ENCODE peak calls at places on chromosomes 16 and 17, in eight cellular contexts. One of them, this sample, is unnamed.

GRCh38 chr16:52976539-52977167 is 76.0 kb downstream of the CHD9NB start:
- DNase-seq in skeletal muscle cell: no peak
- DNase-seq in NCI-H1930: no peak
- DNase-seq in effector CD4-positive, alpha-beta T cell: no peak
- DNase-seq in EL: peak
- DNase-seq in amygdala: no peak
- DNase-seq in T47D: peak
- DNase-seq in stimulated activated CD4-positive, alpha-beta T cell treated with anti-CD3 and anti-CD28 coated beads, Interleukin-1b, Interleukin-23, amount 100 ng/mL, for 1 hour: no peak
- DNase-seq in this sample: no peak

GRCh38 chr16:26598989-26599785 is 467.5 kb upstream of the C16orf82 start:
- DNase-seq in amygdala: no peak
- DNase-seq in T47D: no peak
- DNase-seq in EL: no peak
- DNase-seq in skeletal muscle cell: no peak
- DNase-seq in stimulated activated CD4-positive, alpha-beta T cell treated with anti-CD3 and anti-CD28 coated beads, Interleukin-1b, Interleukin-23, amount 100 ng/mL, for 1 hour: no peak
- DNase-seq in effector CD4-positive, alpha-beta T cell: no peak
- DNase-seq in NCI-H1930: no peak
- DNase-seq in this sample: no peak

GRCh38 chr17:73757324-73757942 is 113.2 kb upstream of the SDK2 start:
- DNase-seq in NCI-H1930: no peak
- DNase-seq in EL: no peak
- DNase-seq in effector CD4-positive, alpha-beta T cell: no peak
- DNase-seq in amygdala: peak
- DNase-seq in skeletal muscle cell: no peak
- DNase-seq in stimulated activated CD4-positive, alpha-beta T cell treated with anti-CD3 and anti-CD28 coated beads, Interleukin-1b, Interleukin-23, amount 100 ng/mL, for 1 hour: no peak
- DNase-seq in T47D: no peak
- DNase-seq in this sample: peak

GRCh38 chr16:9151597-9151996 is 60.2 kb downstream of the HAPSTR1 start:
- DNase-seq in EL: peak
- DNase-seq in stimulated activated CD4-positive, alpha-beta T cell treated with anti-CD3 and anti-CD28 coated beads, Interleukin-1b, Interleukin-23, amount 100 ng/mL, for 1 hour: no peak
- DNase-seq in NCI-H1930: no peak
- DNase-seq in effector CD4-positive, alpha-beta T cell: no peak
- DNase-seq in amygdala: no peak
- DNase-seq in T47D: no peak
- DNase-seq in skeletal muscle cell: no peak
- DNase-seq in this sample: no peak

GRCh38 chr17:72600934-72601333 is 480.1 kb downstream of the SOX9 start:
- DNase-seq in NCI-H1930: no peak
- DNase-seq in skeletal muscle cell: no peak
- DNase-seq in EL: peak
- DNase-seq in amygdala: no peak
- DNase-seq in effector CD4-positive, alpha-beta T cell: no peak
- DNase-seq in T47D: no peak
- DNase-seq in stimulated activated CD4-positive, alpha-beta T cell treated with anti-CD3 and anti-CD28 coated beads, Interleukin-1b, Interleukin-23, amount 100 ng/mL, for 1 hour: no peak
- DNase-seq in this sample: no peak

GRCh38 chr16:2526135-2526534 is 5.1 kb downstream of the CEMP1 start:
- DNase-seq in stimulated activated CD4-positive, alpha-beta T cell treated with anti-CD3 and anti-CD28 coated beads, Interleukin-1b, Interleukin-23, amount 100 ng/mL, for 1 hour: no peak
- DNase-seq in effector CD4-positive, alpha-beta T cell: no peak
- DNase-seq in EL: no peak
- DNase-seq in skeletal muscle cell: no peak
- DNase-seq in amygdala: no peak
- DNase-seq in T47D: no peak
- DNase-seq in NCI-H1930: no peak
- DNase-seq in this sample: no peak

GRCh38 chr17:41009936-41010335 is 1.0 kb upstream of the KRTAP3-1 start:
- DNase-seq in amygdala: no peak
- DNase-seq in T47D: no peak
- DNase-seq in skeletal muscle cell: no peak
- DNase-seq in NCI-H1930: no peak
- DNase-seq in stimulated activated CD4-positive, alpha-beta T cell treated with anti-CD3 and anti-CD28 coated beads, Interleukin-1b, Interleukin-23, amount 100 ng/mL, for 1 hour: no peak
- DNase-seq in EL: no peak
- DNase-seq in effector CD4-positive, alpha-beta T cell: no peak
- DNase-seq in this sample: no peak

GRCh38 chr16:82509636-82510035 is 117.1 kb upstream of the CDH13 start:
- DNase-seq in skeletal muscle cell: no peak
- DNase-seq in amygdala: peak
- DNase-seq in EL: no peak
- DNase-seq in effector CD4-positive, alpha-beta T cell: no peak
- DNase-seq in stimulated activated CD4-positive, alpha-beta T cell treated with anti-CD3 and anti-CD28 coated beads, Interleukin-1b, Interleukin-23, amount 100 ng/mL, for 1 hour: no peak
- DNase-seq in T47D: no peak
- DNase-seq in NCI-H1930: no peak
- DNase-seq in this sample: no peak

GRCh38 chr17:67868176-67868575 is 42.9 kb downstream of the BPTF start:
- DNase-seq in skeletal muscle cell: no peak
- DNase-seq in T47D: no peak
- DNase-seq in amygdala: no peak
- DNase-seq in stimulated activated CD4-positive, alpha-beta T cell treated with anti-CD3 and anti-CD28 coated beads, Interleukin-1b, Interleukin-23, amount 100 ng/mL, for 1 hour: no peak
- DNase-seq in NCI-H1930: no peak
- DNase-seq in EL: no peak
- DNase-seq in effector CD4-positive, alpha-beta T cell: no peak
- DNase-seq in this sample: no peak

GRCh38 chr16:30680326-30680725 is 18.6 kb upstream of the SRCAP start:
- DNase-seq in NCI-H1930: no peak
- DNase-seq in T47D: no peak
- DNase-seq in effector CD4-positive, alpha-beta T cell: no peak
- DNase-seq in amygdala: no peak
- DNase-seq in stimulated activated CD4-positive, alpha-beta T cell treated with anti-CD3 and anti-CD28 coated beads, Interleukin-1b, Interleukin-23, amount 100 ng/mL, for 1 hour: no peak
- DNase-seq in skeletal muscle cell: no peak
- DNase-seq in EL: no peak
- DNase-seq in this sample: no peak

GRCh38 chr16:66470556-66470955 is 43.5 kb downstream of the BEAN1 start:
- DNase-seq in effector CD4-positive, alpha-beta T cell: no peak
- DNase-seq in skeletal muscle cell: no peak
- DNase-seq in EL: no peak
- DNase-seq in stimulated activated CD4-positive, alpha-beta T cell treated with anti-CD3 and anti-CD28 coated beads, Interleukin-1b, Interleukin-23, amount 100 ng/mL, for 1 hour: no peak
- DNase-seq in T47D: no peak
- DNase-seq in NCI-H1930: no peak
- DNase-seq in amygdala: no peak
- DNase-seq in this sample: no peak

GRCh38 chr16:30769379-30770089 is 7.4 kb downstream of the RNF40 start:
- DNase-seq in skeletal muscle cell: no peak
- DNase-seq in NCI-H1930: no peak
- DNase-seq in amygdala: no peak
- DNase-seq in effector CD4-positive, alpha-beta T cell: no peak
- DNase-seq in stimulated activated CD4-positive, alpha-beta T cell treated with anti-CD3 and anti-CD28 coated beads, Interleukin-1b, Interleukin-23, amount 100 ng/mL, for 1 hour: no peak
- DNase-seq in EL: no peak
- DNase-seq in T47D: no peak
- DNase-seq in this sample: no peak

GRCh38 chr16:89350701-89351380 is 133.3 kb downstream of the ZNF778 start:
- DNase-seq in EL: no peak
- DNase-seq in effector CD4-positive, alpha-beta T cell: no peak
- DNase-seq in NCI-H1930: no peak
- DNase-seq in skeletal muscle cell: no peak
- DNase-seq in amygdala: no peak
- DNase-seq in stimulated activated CD4-positive, alpha-beta T cell treated with anti-CD3 and anti-CD28 coated beads, Interleukin-1b, Interleukin-23, amount 100 ng/mL, for 1 hour: no peak
- DNase-seq in T47D: no peak
- DNase-seq in this sample: no peak

GRCh38 chr17:48244121-48244711 is 136.7 kb downstream of the SNX11 start:
- DNase-seq in effector CD4-positive, alpha-beta T cell: no peak
- DNase-seq in amygdala: no peak
- DNase-seq in NCI-H1930: no peak
- DNase-seq in T47D: no peak
- DNase-seq in EL: peak
- DNase-seq in stimulated activated CD4-positive, alpha-beta T cell treated with anti-CD3 and anti-CD28 coated beads, Interleukin-1b, Interleukin-23, amount 100 ng/mL, for 1 hour: no peak
- DNase-seq in skeletal muscle cell: no peak
- DNase-seq in this sample: no peak

GRCh38 chr16:74586948-74587347 is 20.0 kb downstream of the GLG1 start:
- DNase-seq in effector CD4-positive, alpha-beta T cell: no peak
- DNase-seq in skeletal muscle cell: no peak
- DNase-seq in NCI-H1930: no peak
- DNase-seq in amygdala: no peak
- DNase-seq in stimulated activated CD4-positive, alpha-beta T cell treated with anti-CD3 and anti-CD28 coated beads, Interleukin-1b, Interleukin-23, amount 100 ng/mL, for 1 hour: no peak
- DNase-seq in T47D: no peak
- DNase-seq in EL: no peak
- DNase-seq in this sample: no peak

GRCh38 chr17:17484451-17484899 is 7.7 kb downstream of the MED9 start:
- DNase-seq in NCI-H1930: no peak
- DNase-seq in T47D: no peak
- DNase-seq in EL: peak
- DNase-seq in stimulated activated CD4-positive, alpha-beta T cell treated with anti-CD3 and anti-CD28 coated beads, Interleukin-1b, Interleukin-23, amount 100 ng/mL, for 1 hour: no peak
- DNase-seq in skeletal muscle cell: no peak
- DNase-seq in amygdala: no peak
- DNase-seq in effector CD4-positive, alpha-beta T cell: no peak
- DNase-seq in this sample: no peak

GRCh38 chr17:6491071-6491700 is 46.9 kb downstream of the PIMREG start:
- DNase-seq in stimulated activated CD4-positive, alpha-beta T cell treated with anti-CD3 and anti-CD28 coated beads, Interleukin-1b, Interleukin-23, amount 100 ng/mL, for 1 hour: no peak
- DNase-seq in effector CD4-positive, alpha-beta T cell: no peak
- DNase-seq in T47D: no peak
- DNase-seq in skeletal muscle cell: no peak
- DNase-seq in EL: no peak
- DNase-seq in NCI-H1930: no peak
- DNase-seq in amygdala: no peak
- DNase-seq in this sample: no peak

GRCh38 chr17:78173025-78173715 is 4.8 kb downstream of the SYNGR2 start:
- DNase-seq in effector CD4-positive, alpha-beta T cell: no peak
- DNase-seq in skeletal muscle cell: no peak
- DNase-seq in amygdala: no peak
- DNase-seq in T47D: no peak
- DNase-seq in stimulated activated CD4-positive, alpha-beta T cell treated with anti-CD3 and anti-CD28 coated beads, Interleukin-1b, Interleukin-23, amount 100 ng/mL, for 1 hour: no peak
- DNase-seq in NCI-H1930: no peak
- DNase-seq in EL: no peak
- DNase-seq in this sample: no peak

GRCh38 chr16:85899444-85899843 is 482 bp downstream of the IRF8 start:
- DNase-seq in NCI-H1930: no peak
- DNase-seq in skeletal muscle cell: no peak
- DNase-seq in stimulated activated CD4-positive, alpha-beta T cell treated with anti-CD3 and anti-CD28 coated beads, Interleukin-1b, Interleukin-23, amount 100 ng/mL, for 1 hour: no peak
- DNase-seq in amygdala: no peak
- DNase-seq in effector CD4-positive, alpha-beta T cell: no peak
- DNase-seq in EL: no peak
- DNase-seq in T47D: no peak
- DNase-seq in this sample: no peak

GRCh38 chr17:2111691-2112090 is 56.8 kb downstream of the HIC1 start:
- DNase-seq in NCI-H1930: no peak
- DNase-seq in amygdala: no peak
- DNase-seq in stimulated activated CD4-positive, alpha-beta T cell treated with anti-CD3 and anti-CD28 coated beads, Interleukin-1b, Interleukin-23, amount 100 ng/mL, for 1 hour: no peak
- DNase-seq in effector CD4-positive, alpha-beta T cell: no peak
- DNase-seq in T47D: peak
- DNase-seq in skeletal muscle cell: peak
- DNase-seq in EL: peak
- DNase-seq in this sample: no peak